ENCODE peak calls at places on chromosome 17, in five cellular contexts. One of them, this sample, is unnamed.

GRCh38 chr17:21297026-21297520 is 12.6 kb downstream of the MAP2K3 start:
- DNase-seq in NCI-H2107: no peak
- DNase-seq in activated T-cell treated with anti-CD3 and anti-CD28 coated beads for 24 hours: no peak
- DNase-seq in Kasumi-1: no peak
- DNase-seq in HT-29: no peak
- DNase-seq in this sample: no peak

GRCh38 chr17:10668771-10669170 is 11.7 kb upstream of the MYH3 start:
- DNase-seq in NCI-H2107: no peak
- DNase-seq in HT-29: no peak
- DNase-seq in activated T-cell treated with anti-CD3 and anti-CD28 coated beads for 24 hours: no peak
- DNase-seq in Kasumi-1: no peak
- DNase-seq in this sample: no peak

GRCh38 chr17:63042443-63042842 is 76.4 kb downstream of the TANC2 start:
- DNase-seq in Kasumi-1: no peak
- DNase-seq in HT-29: no peak
- DNase-seq in activated T-cell treated with anti-CD3 and anti-CD28 coated beads for 24 hours: no peak
- DNase-seq in NCI-H2107: no peak
- DNase-seq in this sample: no peak

GRCh38 chr17:48123111-48123510 is 15.5 kb downstream of the SNX11 start:
- DNase-seq in activated T-cell treated with anti-CD3 and anti-CD28 coated beads for 24 hours: no peak
- DNase-seq in HT-29: no peak
- DNase-seq in NCI-H2107: no peak
- DNase-seq in Kasumi-1: no peak
- DNase-seq in this sample: no peak

GRCh38 chr17:2814499-2815341 is 18.5 kb downstream of the RAP1GAP2 start:
- DNase-seq in Kasumi-1: no peak
- DNase-seq in activated T-cell treated with anti-CD3 and anti-CD28 coated beads for 24 hours: peak
- DNase-seq in NCI-H2107: no peak
- DNase-seq in HT-29: peak
- DNase-seq in this sample: no peak

GRCh38 chr17:45251931-45252330 is 10.0 kb downstream of the SPATA32 start:
- DNase-seq in Kasumi-1: no peak
- DNase-seq in activated T-cell treated with anti-CD3 and anti-CD28 coated beads for 24 hours: no peak
- DNase-seq in HT-29: no peak
- DNase-seq in NCI-H2107: no peak
- DNase-seq in this sample: no peak

GRCh38 chr17:700504-701094 is 14.0 kb downstream of the VPS53 start:
- DNase-seq in Kasumi-1: peak
- DNase-seq in activated T-cell treated with anti-CD3 and anti-CD28 coated beads for 24 hours: no peak
- DNase-seq in HT-29: peak
- DNase-seq in NCI-H2107: no peak
- DNase-seq in this sample: peak

GRCh38 chr17:2856727-2857126 is 60.5 kb downstream of the RAP1GAP2 start:
- DNase-seq in HT-29: no peak
- DNase-seq in activated T-cell treated with anti-CD3 and anti-CD28 coated beads for 24 hours: no peak
- DNase-seq in NCI-H2107: no peak
- DNase-seq in Kasumi-1: no peak
- DNase-seq in this sample: peak

GRCh38 chr17:82808921-82809905 is 30.6 kb downstream of the ZNF750 start:
- DNase-seq in activated T-cell treated with anti-CD3 and anti-CD28 coated beads for 24 hours: no peak
- DNase-seq in NCI-H2107: no peak
- DNase-seq in HT-29: no peak
- DNase-seq in Kasumi-1: no peak
- DNase-seq in this sample: no peak

GRCh38 chr17:280216-280615 is 72.4 kb downstream of the RPH3AL start:
- DNase-seq in NCI-H2107: no peak
- DNase-seq in HT-29: no peak
- DNase-seq in Kasumi-1: no peak
- DNase-seq in activated T-cell treated with anti-CD3 and anti-CD28 coated beads for 24 hours: no peak
- DNase-seq in this sample: no peak

GRCh38 chr17:1736348-1737281 is 6.1 kb upstream of the SERPINF2 start:
- DNase-seq in NCI-H2107: no peak
- DNase-seq in Kasumi-1: peak
- DNase-seq in HT-29: no peak
- DNase-seq in activated T-cell treated with anti-CD3 and anti-CD28 coated beads for 24 hours: peak
- DNase-seq in this sample: no peak

GRCh38 chr17:45101883-45102811 is 30.2 kb downstream of the PLCD3 start:
- DNase-seq in HT-29: peak
- DNase-seq in activated T-cell treated with anti-CD3 and anti-CD28 coated beads for 24 hours: no peak
- DNase-seq in NCI-H2107: no peak
- DNase-seq in Kasumi-1: no peak
- DNase-seq in this sample: no peak

GRCh38 chr17:49515196-49515770 is 20.2 kb downstream of the NGFR start:
- DNase-seq in NCI-H2107: no peak
- DNase-seq in HT-29: peak
- DNase-seq in Kasumi-1: peak
- DNase-seq in activated T-cell treated with anti-CD3 and anti-CD28 coated beads for 24 hours: no peak
- DNase-seq in this sample: no peak

This sample was measured in NCI-H146.